ENCODE peak calls at places on chromosomes 11 and 22, in ten cellular contexts. A, H, V, B, K, Q, R, S, W and G are unnamed samples.
A peak's percentile ranks its signal among the peaks of the same experiment; 100 is the strongest.

GRCh38 chr11:129013737-129014475 is 71.2 kb upstream of the TP53AIP1 start:
- DNase-seq in A (no peak), R (no peak), Q (no peak), B (no peak), K (no peak), V (no peak), S (no peak), W (no peak), H (no peak), G (no peak)

GRCh38 chr22:44668190-44668885 is 33.7 kb upstream of the PRR5 start:
- DNase-seq in V (no peak), S (no peak), W (no peak), A (no peak), R (no peak), B (peak; percentile 36), Q (no peak), H (no peak), K (peak; percentile 52), G (peak; percentile 86)

GRCh38 chr22:44133901-44134511 is 46.7 kb upstream of the PARVG start:
- DNase-seq in Q (no peak), K (no peak), H (no peak), W (no peak), R (no peak), S (peak; percentile 56), A (no peak), V (no peak), B (no peak), G (no peak)

GRCh38 chr11:13667245-13667644 is 1.2 kb upstream of the FAR1 start:
- DNase-seq in R (peak; percentile 3), B (no peak), A (no peak), S (no peak), Q (no peak), K (no peak), V (no peak), W (no peak), H (no peak), G (peak; percentile 12)

GRCh38 chr11:61833926-61834277 is 5.8 kb downstream of the FADS2 start:
- DNase-seq in B (no peak), A (no peak), S (no peak), W (no peak), Q (no peak), V (no peak), R (no peak), K (no peak), H (no peak), G (no peak)

GRCh38 chr22:49948573-49948957 is 12.0 kb upstream of the PIM3 start:
- DNase-seq in K (no peak), S (no peak), W (no peak), B (no peak), R (no peak), Q (no peak), H (no peak), A (no peak), V (no peak), G (no peak)

GRCh38 chr11:119531623-119532022 is 108.7 kb upstream of the THY1 start:
- DNase-seq in Q (no peak), R (no peak), A (no peak), H (no peak), V (no peak), W (no peak), K (no peak), S (no peak), B (no peak), G (no peak)

GRCh38 chr11:122633219-122633829 is 22.2 kb upstream of the UBASH3B start:
- DNase-seq in A (no peak), R (peak; percentile 69), B (no peak), H (peak; percentile 27), Q (no peak), V (no peak), S (peak; percentile 71), W (no peak), K (no peak), G (peak; percentile 73)

GRCh38 chr22:45402466-45402865 is 10.9 kb downstream of the SMC1B start:
- DNase-seq in S (no peak), Q (no peak), K (no peak), B (no peak), V (no peak), W (no peak), R (no peak), H (no peak), A (no peak), G (no peak)

GRCh38 chr11:109519253-109519652 is 97.3 kb downstream of the C11orf87 start:
- DNase-seq in A (no peak), W (no peak), B (no peak), S (no peak), V (no peak), H (no peak), R (no peak), K (no peak), Q (no peak), G (no peak)

GRCh38 chr11:114796954-114797721 is 118.8 kb downstream of the NXPE2 start:
- DNase-seq in R (no peak), V (no peak), B (no peak), K (no peak), Q (peak; percentile 65), H (no peak), S (no peak), W (no peak), A (no peak), G (no peak)

DNA sequence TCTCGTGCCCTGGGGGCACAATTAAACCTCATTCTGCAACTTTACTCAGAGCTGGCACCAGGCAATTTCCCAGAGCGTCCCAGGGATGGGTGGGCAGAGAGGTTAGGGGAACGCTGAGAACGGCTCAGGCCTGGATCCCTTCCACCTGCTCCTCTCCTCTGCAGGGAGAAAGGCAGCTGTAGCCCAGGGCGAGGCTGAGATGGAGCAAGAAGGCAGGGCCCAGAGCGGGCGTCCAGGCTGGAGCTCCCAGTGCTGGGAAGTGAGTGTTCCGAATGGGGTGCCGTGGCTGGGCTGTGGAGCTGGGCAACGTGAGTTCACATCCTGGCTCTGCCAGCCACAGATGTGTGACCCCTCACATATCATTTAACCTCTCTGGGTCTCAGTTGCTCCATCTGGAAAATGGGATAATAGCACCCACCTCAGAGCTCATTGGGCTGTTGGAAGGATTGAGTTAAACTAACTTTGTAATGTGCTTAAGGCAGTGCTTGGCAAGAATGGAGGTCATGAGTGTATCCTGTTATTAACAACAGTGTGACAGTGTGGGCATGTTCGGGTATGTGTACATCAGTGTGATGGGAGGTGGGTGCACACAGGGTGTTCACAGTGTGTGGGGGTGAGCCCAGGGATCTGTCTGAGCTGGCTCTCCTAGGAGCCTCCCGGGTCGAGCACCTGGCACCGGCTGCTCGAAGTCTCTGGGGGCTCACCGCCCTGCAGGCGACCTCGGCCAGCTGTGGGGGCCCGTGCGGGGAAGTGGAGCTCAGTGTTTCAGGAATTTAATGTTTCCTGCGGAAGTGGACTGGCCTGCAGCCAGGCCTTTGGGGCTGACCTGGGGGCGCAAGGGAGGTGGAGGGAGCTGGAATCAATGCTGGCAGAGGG is 15.6 kb downstream of the OTUB1 start:
- DNase-seq in S (no peak), V (no peak), K (no peak), W (no peak), R (no peak), Q (no peak), A (no peak), B (no peak), H (no peak), G (no peak)
- H3K27me3 ChIP-seq in S (no peaks in the 10 kb centered on the region), V (no peaks in the 10 kb centered on the region), K (no peaks in the 10 kb centered on the region), W (no peaks in the 10 kb centered on the region), R (no peaks in the 10 kb centered on the region), Q (no peaks in the 10 kb centered on the region), A (no peaks in the 10 kb centered on the region), B (peaks cover 6% of the 10 kb centered on the region), H (no peaks in the 10 kb centered on the region), G (peaks cover 58% of the 10 kb centered on the region)

GRCh38 chr11:74487875-74488274 is 5.6 kb downstream of the LIPT2 start:
- DNase-seq in H (no peak), A (no peak), W (peak; percentile 32), K (peak; percentile 33), Q (no peak), S (no peak), V (no peak), R (no peak), B (no peak), G (peak; percentile 21)
- TF ChIP-seq CTCF in H (no peak), A (no peak), W (peak; percentile 61), K (peak; percentile 51), Q (no peak), S (peak; percentile 65), V (no peak), R (peak; percentile 14), B (no peak), G (peak; percentile 26)

GRCh38 chr11:68934321-68934645 is 30.6 kb downstream of the IGHMBP2 start:
- DNase-seq in S (no peak), Q (no peak), R (no peak), B (no peak), W (no peak), H (no peak), A (no peak), V (no peak), K (no peak), G (no peak)
- H3K27me3 ChIP-seq in S (no peaks in the 10 kb centered on the region), Q (no peaks in the 10 kb centered on the region), R (no peaks in the 10 kb centered on the region), B (no peaks in the 10 kb centered on the region), W (no peaks in the 10 kb centered on the region), H (no peaks in the 10 kb centered on the region), A (no peaks in the 10 kb centered on the region), V (no peaks in the 10 kb centered on the region), K (no peaks in the 10 kb centered on the region), G (no peaks in the 10 kb centered on the region)

GRCh38 chr11:2269601-2270321 is 627 bp downstream of the ASCL2 start:
- DNase-seq in S (no peak), H (no peak), K (peak; percentile 54), V (no peak), Q (peak; percentile 58), B (peak; percentile 24), R (peak; percentile 55), A (no peak), W (no peak), G (peak; percentile 87)
- TF ChIP-seq CTCF in S (no peak), H (no peak), K (peak; percentile 66), V (no peak), Q (no peak), B (no peak), R (no peak), A (no peak), W (no peak), G (peak; percentile 45)

GRCh38 chr11:76320929-76321328 is 60.0 kb downstream of the THAP12 start:
- DNase-seq in H (no peak), V (no peak), S (no peak), Q (no peak), K (no peak), A (no peak), W (no peak), R (no peak), B (no peak), G (no peak)
- H3K27me3 ChIP-seq in H (peaks cover 6% of the 10 kb centered on the region), V (no peaks in the 10 kb centered on the region), S (peaks cover 19% of the 10 kb centered on the region), Q (no peaks in the 10 kb centered on the region), K (no peaks in the 10 kb centered on the region), A (peaks cover 31% of the 10 kb centered on the region), W (no peaks in the 10 kb centered on the region), R (peaks cover 40% of the 10 kb centered on the region), B (peaks cover 21% of the 10 kb centered on the region), G (peaks cover 51% of the 10 kb centered on the region)

GRCh38 chr22:20583471-20583922 is 76.1 kb downstream of the MED15 start:
- DNase-seq in A (no peak), B (no peak), V (no peak), H (peak; percentile 63), Q (peak; percentile 65), W (no peak), K (peak; percentile 35), S (no peak), R (no peak), G (peak; percentile 46)
- TF ChIP-seq CTCF in A (no peak), B (no peak), V (no peak), H (no peak), Q (no peak), W (peak; percentile 30), K (peak; percentile 58), S (peak; percentile 52), R (no peak), G (peak; percentile 48)